ENCODE peak calls at places on chromosomes 2 and 18, in nine cellular contexts. N, A, G, R, W, M, P, O and Y are unnamed samples.

GRCh38 chr2:201754683-201755415 is 25.9 kb downstream of the ALS2 start:
- DNase-seq in M (no peak), R (no peak), W (no peak), O (no peak), P (no peak), N (no peak), A (no peak), G (no peak), Y (no peak)

GRCh38 chr2:163652741-163653140 is 83.1 kb downstream of the FIGN start:
- DNase-seq in N (no peak), O (no peak), G (no peak), P (no peak), W (no peak), M (no peak), R (no peak), A (no peak), Y (no peak)

GRCh38 chr2:196239622-196240587 is 68.5 kb upstream of the STK17B start:
- DNase-seq in N (peak), O (peak), W (peak), A (peak), P (peak), M (peak), R (peak), G (peak), Y (no peak)

GRCh38 chr2:49129034-49129433 is 25.3 kb downstream of the FSHR start:
- DNase-seq in N (no peak), W (no peak), O (no peak), M (no peak), R (no peak), P (peak), G (no peak), A (no peak), Y (no peak)

GRCh38 chr2:48651127-48651526 is 33.5 kb downstream of the GTF2A1L start:
- DNase-seq in R (peak), M (no peak), W (no peak), N (no peak), O (no peak), A (peak), G (no peak), P (no peak), Y (no peak)

GRCh38 chr2:18218160-18218933 is 339.9 kb downstream of the KCNS3 start:
- DNase-seq in O (no peak), N (no peak), P (no peak), A (no peak), W (no peak), M (peak), G (no peak), R (no peak), Y (no peak)

GRCh38 chr18:43161528-43161927 is 46.0 kb upstream of the RIT2 start:
- DNase-seq in M (peak), O (no peak), A (peak), G (no peak), W (no peak), P (no peak), R (peak), N (no peak), Y (no peak)

GRCh38 chr2:229160180-229160579 is 110.9 kb downstream of the PID1 start:
- DNase-seq in A (no peak), O (no peak), R (no peak), G (no peak), P (no peak), W (no peak), N (no peak), M (no peak), Y (no peak)

GRCh38 chr2:207513577-207514257 is 16.0 kb upstream of the CREB1 start:
- DNase-seq in A (peak), W (no peak), P (no peak), G (no peak), O (no peak), N (no peak), M (peak), R (peak), Y (no peak)

GRCh38 chr2:74551530-74551929 is 2.2 kb downstream of the LOXL3 start:
- DNase-seq in R (no peak), W (no peak), G (no peak), A (no peak), M (no peak), O (no peak), P (no peak), N (no peak), Y (no peak)

GRCh38 chr2:149040451-149040850 is 2.0 kb downstream of the LYPD6B start:
- DNase-seq in R (no peak), P (peak), A (peak), W (no peak), G (no peak), O (no peak), M (peak), N (peak), Y (peak)
- TF ChIP-seq CTCF in R (no peak), P (peak), A (peak), W (peak), G (peak), O (peak), M (peak), N (peak), Y (peak)

GRCh38 chr2:234483568-234484251 is 13.2 kb downstream of the ARL4C start:
- DNase-seq in M (no peak), P (no peak), G (peak), A (no peak), W (no peak), R (no peak), O (peak), N (peak), Y (no peak)
- TF ChIP-seq CTCF in M (no peak), P (no peak), G (peak), A (peak), W (no peak), R (peak), O (peak), N (no peak), Y (no peak)

GRCh38 chr2:139214806-139215205 is 434.6 kb upstream of the NXPH2 start:
- DNase-seq in P (no peak), M (no peak), A (no peak), G (no peak), R (no peak), O (no peak), W (no peak), N (no peak), Y (no peak)

GRCh38 chr2:139216435-139216834 is 436.2 kb upstream of the NXPH2 start:
- DNase-seq in A (no peak), O (no peak), M (no peak), R (no peak), N (no peak), W (no peak), G (no peak), P (no peak), Y (no peak)

GRCh38 chr2:139217641-139218040 is 437.5 kb upstream of the NXPH2 start:
- DNase-seq in W (no peak), A (no peak), R (no peak), O (no peak), P (no peak), N (no peak), G (no peak), M (no peak), Y (no peak)

DNA sequence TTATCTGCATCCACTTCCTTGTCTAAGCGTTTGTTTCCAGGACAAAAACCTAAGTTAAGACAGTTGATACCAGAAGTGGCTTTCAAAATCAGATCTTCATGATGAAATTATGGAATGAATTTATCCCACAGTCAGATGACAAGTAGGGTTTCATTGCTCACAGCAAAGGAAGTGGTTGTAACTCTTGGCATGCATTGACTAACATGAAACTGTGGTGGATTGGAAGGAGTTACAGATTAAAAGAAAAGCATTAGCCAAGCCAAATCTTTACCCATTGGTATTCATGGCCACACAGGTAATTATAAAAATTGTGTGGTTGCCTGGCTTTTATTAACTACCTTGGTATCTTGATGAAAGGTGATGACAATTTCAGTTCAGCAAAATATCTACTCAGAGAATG is 438.0 kb upstream of the NXPH2 start:
- DNase-seq in G (no peak), N (no peak), M (no peak), P (no peak), O (no peak), A (no peak), W (no peak), R (no peak), Y (no peak)
- TF ChIP-seq CTCF in G (no peak), N (no peak), M (no peak), P (no peak), O (no peak), A (no peak), W (no peak), R (no peak), Y (no peak)

DNA sequence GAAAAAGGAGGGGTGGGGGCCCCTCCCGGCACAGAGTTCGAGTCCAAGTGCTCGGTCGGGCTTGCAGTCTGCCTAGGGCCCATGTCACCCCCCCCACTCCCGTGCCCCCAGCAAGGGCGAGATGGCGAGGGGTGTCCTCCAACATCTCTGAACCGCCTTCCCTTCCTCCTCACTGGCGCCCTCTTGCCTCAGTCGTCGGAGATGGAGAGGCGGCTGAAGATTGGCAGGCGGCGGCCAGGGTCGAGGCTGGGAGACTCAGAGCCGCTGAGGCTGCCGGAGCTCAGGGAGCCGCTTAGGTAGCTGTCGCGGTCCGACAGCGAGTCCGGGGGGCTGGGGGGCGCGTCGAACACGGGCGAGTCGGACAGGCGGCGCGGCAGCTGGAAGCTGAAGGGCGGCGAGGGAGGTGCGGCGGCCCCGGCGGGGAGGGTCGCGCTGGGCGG is 2.3 kb downstream of the ZFP36L2 start:
- DNase-seq in N (peak), O (peak), M (peak), A (peak), G (peak), P (peak), W (peak), R (peak), Y (peak)
- TF ChIP-seq CTCF in N (peak), O (peak), M (peak), A (no peak), G (peak), P (peak), W (no peak), R (peak), Y (peak)

DNA sequence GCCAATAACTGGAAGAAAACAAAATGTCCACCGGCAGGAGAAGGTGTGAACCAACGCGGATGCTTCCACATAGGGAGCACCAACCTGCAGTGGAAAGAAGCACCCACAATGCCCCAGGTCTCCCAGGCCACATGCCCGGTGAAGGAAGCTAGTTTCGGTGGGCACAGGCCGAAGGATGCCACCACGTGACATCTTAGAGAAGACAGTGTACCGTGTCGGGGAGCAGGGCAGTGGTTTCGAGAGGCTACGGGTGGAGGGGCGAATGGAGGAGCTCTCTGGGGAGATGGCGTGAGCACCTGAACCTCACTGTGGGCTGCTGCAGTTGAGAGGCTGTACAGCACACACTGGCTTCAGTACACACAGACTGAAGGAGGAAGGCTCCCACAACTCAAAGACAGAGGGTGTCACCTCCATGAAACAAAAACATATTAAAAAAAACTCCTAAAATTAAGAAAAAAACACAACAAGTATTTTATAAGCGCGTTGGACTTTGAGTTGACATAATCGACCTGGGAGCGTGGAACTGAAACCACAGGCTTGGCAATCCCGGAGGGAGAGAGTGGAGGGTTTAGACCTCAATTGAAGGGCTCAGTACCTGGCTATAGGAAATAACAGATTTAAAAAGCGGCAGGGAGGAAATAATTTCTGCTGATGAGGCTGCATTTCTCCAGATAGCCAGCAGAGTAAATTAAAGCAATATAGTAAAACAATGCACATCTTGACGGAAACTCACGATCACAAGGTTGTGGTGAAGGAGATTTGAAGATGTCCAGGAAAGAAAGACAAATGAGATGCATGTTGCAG is 160.1 kb downstream of the RTP5 start:
- DNase-seq in G (no peak), R (no peak), M (no peak), A (no peak), N (no peak), O (peak), P (no peak), W (no peak), Y (no peak)
- TF ChIP-seq CTCF in G (no peak), R (no peak), M (peak), A (no peak), N (no peak), O (no peak), P (no peak), W (no peak), Y (no peak)

GRCh38 chr2:127701651-127702394 is 526 bp downstream of the SFT2D3 start:
- DNase-seq in P (peak), W (peak), O (peak), A (peak), R (peak), N (peak), M (peak), G (peak), Y (peak)
- TF ChIP-seq CTCF in P (no peak), W (no peak), O (peak), A (peak), R (no peak), N (no peak), M (peak), G (peak), Y (no peak)

GRCh38 chr2:149797030-149797429 is 209.5 kb upstream of the MMADHC start:
- DNase-seq in M (no peak), P (no peak), O (no peak), G (no peak), N (no peak), W (no peak), A (no peak), R (no peak), Y (no peak)

GRCh38 chr2:149800624-149801220 is 213.1 kb upstream of the MMADHC start:
- DNase-seq in P (no peak), N (no peak), O (no peak), M (no peak), G (no peak), R (no peak), A (no peak), W (no peak), Y (no peak)

DNA sequence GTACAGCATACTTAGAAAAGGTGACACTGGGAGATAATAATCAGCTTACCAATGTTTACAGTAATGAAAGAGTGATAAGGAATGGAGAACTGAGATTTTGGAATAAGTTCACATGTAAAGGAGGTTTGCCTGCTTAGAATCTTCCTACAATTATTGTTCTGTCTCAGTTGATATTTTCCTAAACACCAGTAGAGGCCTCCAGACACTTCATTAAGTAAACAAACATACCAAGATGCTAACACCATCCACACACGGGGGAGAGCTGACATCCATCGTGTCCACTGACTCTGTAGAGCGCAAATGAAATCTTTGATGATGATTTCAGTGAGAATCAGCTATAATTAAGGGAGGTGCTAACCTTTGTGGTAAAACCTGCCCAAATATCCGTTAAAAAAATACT is 211.7 kb upstream of the MMADHC start:
- DNase-seq in A (peak), W (no peak), P (no peak), O (no peak), G (no peak), N (no peak), M (peak), R (peak), Y (no peak)
- TF ChIP-seq CTCF in A (peak), W (no peak), P (no peak), O (peak), G (no peak), N (no peak), M (peak), R (peak), Y (no peak)

GRCh38 chr2:144682248-144682647 is 162.3 kb upstream of the ZEB2 start:
- DNase-seq in A (no peak), N (no peak), R (no peak), O (no peak), P (no peak), G (no peak), M (no peak), W (no peak), Y (no peak)

GRCh38 chr2:144683063-144683740 is 163.3 kb upstream of the ZEB2 start:
- DNase-seq in N (no peak), R (no peak), G (no peak), O (no peak), W (no peak), P (no peak), A (peak), M (no peak), Y (no peak)

GRCh38 chr2:144681389-144681788 is 161.5 kb upstream of the ZEB2 start:
- DNase-seq in N (no peak), R (no peak), G (no peak), A (no peak), W (no peak), O (no peak), M (peak), P (no peak), Y (no peak)

GRCh38 chr2:144683955-144684354 is 164.0 kb upstream of the ZEB2 start:
- DNase-seq in R (no peak), P (no peak), G (no peak), M (no peak), W (no peak), A (no peak), N (no peak), O (no peak), Y (no peak)

DNA sequence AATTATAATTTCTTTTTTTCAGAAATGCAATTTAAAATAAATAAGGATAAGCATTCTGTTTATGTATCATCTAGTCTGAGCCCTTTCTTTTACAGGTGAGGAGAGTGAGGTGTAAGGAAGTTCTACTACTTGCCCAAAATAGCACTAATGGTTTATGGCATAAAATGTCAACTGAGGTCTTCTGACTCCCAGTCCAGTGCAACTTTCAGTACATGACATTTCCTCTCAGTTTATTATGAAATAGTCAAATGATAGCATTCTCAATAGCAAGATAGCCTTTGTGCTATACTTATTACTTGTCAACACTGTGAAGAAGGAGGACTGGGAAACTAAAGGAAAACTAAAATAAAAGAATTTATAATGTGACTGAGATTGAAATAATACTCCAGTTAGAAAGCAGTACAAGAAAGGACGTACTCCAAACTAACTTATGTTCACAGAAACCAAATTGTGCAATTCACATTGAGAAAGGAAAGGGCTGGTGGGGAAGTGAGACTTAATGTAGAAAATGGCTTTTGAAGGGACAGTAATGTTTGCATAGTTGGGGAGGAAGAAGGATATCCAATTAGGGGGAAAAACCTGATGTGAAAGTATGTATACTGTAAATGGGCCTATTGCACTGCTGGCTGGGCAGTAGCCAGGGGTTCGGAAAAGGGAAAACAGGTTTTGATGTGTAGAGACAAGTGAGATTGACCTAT is 166.7 kb upstream of the ZEB2 start:
- DNase-seq in P (no peak), M (no peak), W (no peak), A (no peak), N (no peak), R (no peak), O (no peak), G (no peak), Y (no peak)
- TF ChIP-seq CTCF in P (no peak), M (no peak), W (no peak), A (no peak), N (no peak), R (no peak), O (no peak), G (no peak), Y (no peak)

GRCh38 chr2:88657131-88657530 is 29.9 kb upstream of the EIF2AK3 start:
- DNase-seq in P (no peak), R (peak), M (no peak), G (no peak), A (peak), O (no peak), W (no peak), N (no peak), Y (no peak)
- TF ChIP-seq CTCF in P (no peak), R (no peak), M (no peak), G (no peak), A (no peak), O (no peak), W (no peak), N (no peak), Y (no peak)

GRCh38 chr2:126952216-126952615 is 53.5 kb downstream of the TEX51 start:
- DNase-seq in R (no peak), N (no peak), W (no peak), M (no peak), O (no peak), G (no peak), A (no peak), P (no peak), Y (no peak)

GRCh38 chr2:126953483-126953882 is 54.8 kb downstream of the TEX51 start:
- DNase-seq in R (no peak), O (no peak), M (no peak), G (no peak), W (no peak), A (no peak), P (no peak), N (no peak), Y (no peak)

GRCh38 chr2:126949775-126950174 is 51.1 kb downstream of the TEX51 start:
- DNase-seq in G (no peak), M (no peak), P (no peak), N (no peak), O (no peak), W (no peak), A (no peak), R (no peak), Y (no peak)

GRCh38 chr2:126947090-126947404 is 48.4 kb downstream of the TEX51 start:
- DNase-seq in G (no peak), P (no peak), O (no peak), M (no peak), A (no peak), W (no peak), R (no peak), N (no peak), Y (no peak)

GRCh38 chr2:126950499-126950898 is 51.8 kb downstream of the TEX51 start:
- DNase-seq in R (no peak), N (no peak), W (no peak), A (no peak), G (no peak), M (no peak), P (no peak), O (no peak), Y (no peak)
- TF ChIP-seq CTCF in R (no peak), N (no peak), W (no peak), A (no peak), G (no peak), M (no peak), P (no peak), O (no peak), Y (no peak)